ENCODE peak calls at places on chromosomes 6 and 20, in four cellular contexts. L is mucosa of descending colon, Q is lower leg skin, D is HCT116. M is an unnamed sample.

GRCh38 chr6:1039191-1039590 is 272.7 kb upstream of the FOXQ1 start:
- DNase-seq in L (no peak), Q (peak; percentile 85), D (no peak), M (no peak)

GRCh38 chr6:166050559-166050958 is 117.1 kb downstream of the TBXT start:
- DNase-seq in L (no peak), Q (no peak), D (no peak), M (no peak)

GRCh38 chr6:111871207-111871606 is 2.0 kb downstream of the FYN start:
- DNase-seq in L (no peak), Q (no peak), D (no peak), M (no peak)

GRCh38 chr6:147779624-147780023 is 271.1 kb downstream of the SAMD5 start:
- DNase-seq in L (no peak), Q (no peak), D (no peak), M (no peak)

GRCh38 chr6:95352064-95352463 is 225.3 kb upstream of the MANEA start:
- DNase-seq in L (no peak), Q (no peak), D (peak; percentile 3), M (no peak)

GRCh38 chr6:18978330-18979128 is 591.4 kb downstream of the RNF144B start:
- DNase-seq in L (no peak), Q (no peak), D (no peak), M (peak; percentile 47)

GRCh38 chr20:24458441-24458840 is 11.0 kb upstream of the SYNDIG1 start:
- DNase-seq in L (no peak), Q (peak; percentile 49), D (no peak), M (no peak)

GRCh38 chr6:148984516-148985056 is 237.8 kb downstream of the UST start:
- DNase-seq in L (no peak), Q (no peak), D (no peak), M (no peak)

GRCh38 chr6:110317189-110317588 is 41.0 kb downstream of the METTL24 start:
- DNase-seq in L (no peak), Q (no peak), D (no peak), M (no peak)

GRCh38 chr6:153003294-153003645 is 761 bp upstream of the MTRF1L start:
- DNase-seq in L (no peak), Q (no peak), D (no peak), M (no peak)

GRCh38 chr6:90892271-90892670 is 305.4 kb upstream of the MAP3K7 start:
- DNase-seq in L (no peak), Q (no peak), D (no peak), M (no peak)

GRCh38 chr20:16942702-16943101 is 194.5 kb downstream of the OTOR start:
- DNase-seq in L (no peak), Q (no peak), D (no peak), M (no peak)

GRCh38 chr20:63011798-63012197 is 5.0 kb upstream of the BHLHE23 start:
- DNase-seq in L (no peak), Q (no peak), D (no peak), M (peak; percentile 63)

GRCh38 chr6:55953384-55953783 is 78.0 kb upstream of the BMP5 start:
- DNase-seq in L (no peak), Q (no peak), D (peak; percentile 15), M (peak; percentile 16)

GRCh38 chr20:44600758-44601562 is 18.6 kb downstream of the PKIG start:
- DNase-seq in L (no peak), Q (peak; percentile 83), D (no peak), M (no peak)

GRCh38 chr20:57450931-57451330 is 59.7 kb downstream of the RBM38 start:
- DNase-seq in L (no peak), Q (no peak), D (no peak), M (no peak)

GRCh38 chr20:52481443-52481842 is 289.9 kb upstream of the ZFP64 start:
- DNase-seq in L (no peak), Q (no peak), D (no peak), M (no peak)

GRCh38 chr6:51934098-51934497 is 153.3 kb downstream of the PKHD1 start:
- DNase-seq in L (no peak), Q (no peak), D (peak; percentile 10), M (no peak)

GRCh38 chr20:49560186-49560585 is 7.8 kb downstream of the PTGIS start:
- DNase-seq in L (no peak), Q (no peak), D (no peak), M (no peak)

GRCh38 chr20:9160760-9161159 is 91.9 kb downstream of the PLCB4 start:
- DNase-seq in L (no peak), Q (no peak), D (no peak), M (no peak)
- H3K4me3 ChIP-seq in L (no peak overlapping the region), Q (no peak overlapping the region), D (no peak overlapping the region), M (no peak overlapping the region)

DNA sequence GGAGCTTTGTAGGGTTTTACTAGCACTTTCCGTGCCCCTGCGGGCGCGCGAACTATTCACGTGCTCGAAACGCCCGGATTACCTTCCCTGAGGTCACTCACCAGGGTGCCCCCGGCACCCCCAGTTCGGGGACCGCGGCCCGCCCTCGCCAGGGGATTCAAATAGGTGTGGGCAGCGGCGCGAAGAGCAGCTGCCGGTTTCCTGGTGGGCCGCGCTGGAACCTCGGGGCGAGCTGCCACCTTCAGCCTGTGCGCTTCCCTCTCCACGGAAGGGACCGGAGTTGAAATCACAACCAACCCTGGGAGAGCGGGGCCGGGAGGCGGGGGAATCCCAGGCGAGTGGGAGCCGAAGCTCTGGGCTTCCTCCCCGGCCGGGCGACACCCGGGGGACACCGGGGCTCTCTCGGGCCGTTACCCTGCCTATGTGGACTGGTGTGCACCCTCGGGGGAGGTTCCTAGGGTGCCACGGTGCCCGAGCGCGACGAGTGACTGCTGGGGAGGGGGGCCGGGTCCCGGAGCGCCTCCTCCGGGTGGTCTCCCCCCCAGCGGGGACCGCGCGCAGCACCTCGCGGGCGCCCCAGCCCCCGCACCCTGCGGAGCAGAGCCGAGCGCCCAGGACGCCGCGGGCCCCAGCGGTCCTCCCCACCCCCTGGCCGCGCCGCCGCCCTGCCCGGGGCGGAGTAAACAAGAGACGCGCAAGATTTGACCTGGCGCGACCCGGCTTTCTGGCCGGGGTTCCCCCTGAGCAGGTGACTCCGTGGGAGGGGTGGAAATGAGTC is 2.1 kb upstream of the HIVEP2 start:
- DNase-seq in L (peak; percentile 91), Q (peak; percentile 96), D (no peak), M (no peak)
- TF ChIP-seq CTCF in L (no peak), Q (no peak), D (no peak), M (no peak)

GRCh38 chr6:155417454-155417853 is 38.2 kb downstream of the NOX3 start:
- DNase-seq in L (no peak), Q (no peak), D (no peak), M (no peak)
- H3K4me3 ChIP-seq in L (no peak overlapping the region), Q (no peak overlapping the region), D (no peak overlapping the region), M (no peak overlapping the region)

DNA sequence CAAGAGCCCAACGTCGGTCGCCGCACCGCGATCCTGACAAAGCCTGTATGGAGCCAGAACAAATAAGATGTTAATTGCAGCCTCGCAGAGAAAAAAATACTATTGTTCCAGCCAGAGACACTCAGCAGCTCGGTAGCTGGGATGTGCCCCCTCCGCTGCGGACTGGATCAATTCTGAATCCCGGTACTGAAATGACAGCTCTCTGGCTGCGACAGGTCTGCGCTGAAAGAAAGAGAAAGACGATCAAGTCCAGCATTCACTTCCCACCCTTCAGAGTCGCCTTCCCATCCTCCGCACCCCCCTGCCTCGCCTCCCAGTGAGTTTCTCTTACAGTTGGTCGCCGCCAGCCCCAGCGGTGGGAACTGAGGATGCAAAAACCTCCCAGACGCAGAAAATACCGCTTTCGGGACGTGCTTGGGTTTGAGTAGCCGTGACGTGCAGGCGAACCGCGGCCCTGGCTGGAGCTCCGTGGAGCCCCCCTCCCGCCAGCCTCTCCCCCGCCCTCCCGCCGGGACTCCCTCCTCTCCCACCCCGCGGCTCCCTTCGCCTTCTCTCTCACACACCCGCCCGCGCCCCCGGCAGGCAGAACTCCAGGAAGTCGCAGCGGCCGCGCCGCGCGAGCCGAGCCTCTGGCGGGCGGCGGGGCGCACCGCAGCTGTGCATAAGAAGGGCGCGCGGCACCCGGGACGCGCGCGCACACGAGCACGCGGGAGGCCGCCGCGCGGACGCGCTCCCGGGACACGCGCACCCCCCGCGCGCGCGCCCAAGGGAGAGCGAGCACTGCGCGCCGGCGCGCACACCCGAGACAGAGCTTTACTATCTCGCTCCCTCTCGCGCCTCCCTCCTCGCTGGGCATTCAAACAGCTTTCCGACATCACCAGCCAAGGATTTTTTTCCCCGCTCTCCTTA is at the start of gene ADGRB3:
- DNase-seq in L (peak; percentile 62), Q (peak; percentile 92), D (no peak), M (no peak)
- TF ChIP-seq CTCF in L (no peak), Q (no peak), D (no peak), M (no peak)

DNA sequence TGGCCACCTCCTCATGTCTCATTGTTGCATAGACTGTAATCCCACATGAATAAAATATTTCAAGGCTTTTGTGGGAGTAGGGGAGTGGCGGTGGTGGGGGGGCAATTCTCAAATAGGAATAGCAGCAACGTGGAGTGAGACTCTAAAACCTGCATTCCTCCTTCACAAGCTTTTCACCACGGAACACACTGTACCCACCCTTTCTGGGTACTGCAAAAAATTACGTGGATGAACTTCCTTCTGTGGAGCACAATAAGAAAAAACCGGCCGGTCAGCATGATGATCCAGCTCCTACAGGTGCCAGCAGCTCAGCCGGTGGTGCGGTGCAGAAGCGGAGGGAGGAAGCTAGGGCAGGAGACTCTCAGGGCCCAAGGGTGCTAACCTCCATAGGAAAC is 930 bp upstream of the RRAGD start:
- DNase-seq in L (peak; percentile 33), Q (no peak), D (no peak), M (no peak)
- H3K4me3 ChIP-seq in L (no peak overlapping the region), Q (no peak overlapping the region), D (peak overlapping the region; percentile 51), M (peak overlapping the region; percentile 72)

GRCh38 chr6:2938004-2938631 is 33.2 kb downstream of the SERPINB6 start:
- DNase-seq in L (no peak), Q (peak; percentile 43), D (no peak), M (no peak)

GRCh38 chr6:2940010-2940850 is 31.1 kb downstream of the SERPINB6 start:
- DNase-seq in L (no peak), Q (peak; percentile 36), D (no peak), M (no peak)

GRCh38 chr6:2937627-2938003 is 33.8 kb downstream of the SERPINB6 start:
- DNase-seq in L (no peak), Q (peak; percentile 53), D (no peak), M (no peak)

GRCh38 chr6:2939315-2940009 is 31.9 kb downstream of the SERPINB6 start:
- DNase-seq in L (no peak), Q (peak; percentile 68), D (no peak), M (no peak)

GRCh38 chr6:2938632-2939083 is 32.7 kb downstream of the SERPINB6 start:
- DNase-seq in L (no peak), Q (peak; percentile 10), D (peak; percentile 86), M (no peak)
- TF ChIP-seq CTCF in L (no peak), Q (no peak), D (peak; percentile 65), M (peak; percentile 44)

DNA sequence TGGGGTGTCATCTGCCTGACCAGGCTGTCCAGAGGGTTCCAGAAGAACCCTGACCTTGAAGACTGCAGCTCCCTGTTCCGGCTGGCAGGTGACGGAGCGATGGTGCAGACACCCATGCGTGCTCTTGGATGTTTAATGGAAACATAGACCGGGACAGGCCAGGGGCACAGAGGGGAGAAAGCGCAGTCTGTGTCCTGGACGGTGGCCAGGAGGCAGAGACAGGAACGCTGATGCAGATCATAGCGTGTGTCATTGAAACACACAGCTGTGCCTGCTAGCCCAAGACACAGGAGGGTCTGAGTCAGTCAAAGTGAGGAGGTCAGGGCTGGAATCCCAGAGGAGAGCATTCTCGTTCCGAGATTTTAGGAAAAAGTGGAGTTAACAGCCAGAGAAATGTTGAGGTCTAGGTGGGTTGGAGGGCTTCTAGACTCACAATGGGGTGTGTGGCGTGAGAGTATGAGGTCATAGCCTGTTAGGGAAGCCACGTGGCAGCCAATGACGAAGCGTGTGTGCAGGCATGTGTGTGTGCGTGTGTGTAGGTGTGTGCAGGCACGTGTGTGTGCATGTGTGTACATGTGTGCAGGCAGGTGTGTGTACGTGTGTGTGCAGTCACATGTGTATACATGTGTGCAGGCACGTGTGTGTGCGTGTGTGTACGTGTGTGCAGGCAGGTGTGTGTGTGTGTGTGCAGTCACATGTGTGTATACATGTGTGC is 167.0 kb downstream of the ERMARD start:
- DNase-seq in L (no peak), Q (no peak), D (no peak), M (no peak)
- H3K4me3 ChIP-seq in L (no peak overlapping the region), Q (no peak overlapping the region), D (no peak overlapping the region), M (no peak overlapping the region)

M was measured in epithelial cell of proximal tubule.